ENCODE peak calls at places on chromosomes 11 and 22, in nine cellular contexts. One of them, this sample, is unnamed.

GRCh38 chr11:45544826-45545225 is 120.6 kb downstream of the CHST1 start:
- DNase-seq in body of pancreas: no peak
- DNase-seq in kidney: no peak
- DNase-seq in cardiac muscle cell: no peak
- DNase-seq in prostate gland: no peak
- DNase-seq in BJ: no peak
- DNase-seq in cardiac fibroblast: no peak
- DNase-seq in mammary epithelial cell: no peak
- DNase-seq in heart right ventricle: no peak
- DNase-seq in this sample: no peak

GRCh38 chr11:42329930-42330555 is 870.6 kb upstream of the LRRC4C start:
- DNase-seq in body of pancreas: no peak
- DNase-seq in kidney: no peak
- DNase-seq in cardiac muscle cell: no peak
- DNase-seq in prostate gland: peak; percentile 62
- DNase-seq in BJ: peak; percentile 67
- DNase-seq in cardiac fibroblast: peak; percentile 66
- DNase-seq in mammary epithelial cell: peak; percentile 84
- DNase-seq in heart right ventricle: no peak
- DNase-seq in this sample: peak; percentile 21

GRCh38 chr22:27686534-27686933 is 115.0 kb downstream of the MN1 start:
- DNase-seq in body of pancreas: peak; percentile 68
- DNase-seq in kidney: peak; percentile 83
- DNase-seq in cardiac muscle cell: peak; percentile 91
- DNase-seq in prostate gland: no peak
- DNase-seq in BJ: peak; percentile 5
- DNase-seq in cardiac fibroblast: peak; percentile 97
- DNase-seq in mammary epithelial cell: no peak
- DNase-seq in heart right ventricle: peak; percentile 89
- DNase-seq in this sample: no peak

GRCh38 chr22:37492428-37493344 is 6.5 kb upstream of the MFNG start:
- DNase-seq in body of pancreas: no peak
- DNase-seq in kidney: no peak
- DNase-seq in cardiac muscle cell: peak; percentile 51
- DNase-seq in prostate gland: no peak
- DNase-seq in BJ: no peak
- DNase-seq in cardiac fibroblast: peak; percentile 62
- DNase-seq in mammary epithelial cell: peak; percentile 38
- DNase-seq in heart right ventricle: no peak
- DNase-seq in this sample: no peak

GRCh38 chr11:10130872-10131271 is 163.1 kb downstream of the SBF2 start:
- DNase-seq in body of pancreas: no peak
- DNase-seq in kidney: no peak
- DNase-seq in cardiac muscle cell: no peak
- DNase-seq in prostate gland: no peak
- DNase-seq in BJ: no peak
- DNase-seq in cardiac fibroblast: no peak
- DNase-seq in mammary epithelial cell: no peak
- DNase-seq in heart right ventricle: no peak
- DNase-seq in this sample: no peak

GRCh38 chr11:112455791-112456190 is 195.1 kb upstream of the PLET1 start:
- DNase-seq in body of pancreas: no peak
- DNase-seq in kidney: no peak
- DNase-seq in cardiac muscle cell: no peak
- DNase-seq in prostate gland: no peak
- DNase-seq in BJ: no peak
- DNase-seq in cardiac fibroblast: peak; percentile 19
- DNase-seq in mammary epithelial cell: no peak
- DNase-seq in heart right ventricle: no peak
- DNase-seq in this sample: no peak

GRCh38 chr11:12224537-12224893 is 114.1 kb downstream of the MICAL2 start:
- DNase-seq in body of pancreas: peak; percentile 58
- DNase-seq in kidney: peak; percentile 92
- DNase-seq in cardiac muscle cell: no peak
- DNase-seq in prostate gland: peak; percentile 69
- DNase-seq in BJ: no peak
- DNase-seq in cardiac fibroblast: peak; percentile 93
- DNase-seq in mammary epithelial cell: peak; percentile 87
- DNase-seq in heart right ventricle: peak; percentile 76
- DNase-seq in this sample: peak; percentile 96

GRCh38 chr22:17303840-17304779 is 65.2 kb upstream of the CECR2 start:
- DNase-seq in body of pancreas: no peak
- DNase-seq in kidney: no peak
- DNase-seq in cardiac muscle cell: no peak
- DNase-seq in prostate gland: no peak
- DNase-seq in BJ: no peak
- DNase-seq in cardiac fibroblast: no peak
- DNase-seq in mammary epithelial cell: no peak
- DNase-seq in heart right ventricle: no peak
- DNase-seq in this sample: no peak

GRCh38 chr11:34788642-34789041 is 127.5 kb downstream of the APIP start:
- DNase-seq in body of pancreas: no peak
- DNase-seq in kidney: no peak
- DNase-seq in cardiac muscle cell: no peak
- DNase-seq in prostate gland: no peak
- DNase-seq in BJ: no peak
- DNase-seq in cardiac fibroblast: no peak
- DNase-seq in mammary epithelial cell: no peak
- DNase-seq in heart right ventricle: no peak
- DNase-seq in this sample: no peak

GRCh38 chr22:43239102-43239875 is 52.4 kb upstream of the TTLL12 start:
- DNase-seq in body of pancreas: no peak
- DNase-seq in kidney: no peak
- DNase-seq in cardiac muscle cell: peak; percentile 73
- DNase-seq in prostate gland: no peak
- DNase-seq in BJ: no peak
- DNase-seq in cardiac fibroblast: peak; percentile 36
- DNase-seq in mammary epithelial cell: no peak
- DNase-seq in heart right ventricle: peak; percentile 30
- DNase-seq in this sample: no peak

GRCh38 chr11:79076526-79077115 is 364.2 kb downstream of the TENM4 start:
- DNase-seq in body of pancreas: peak; percentile 70
- DNase-seq in kidney: no peak
- DNase-seq in cardiac muscle cell: no peak
- DNase-seq in prostate gland: peak; percentile 33
- DNase-seq in BJ: no peak
- DNase-seq in cardiac fibroblast: peak; percentile 57
- DNase-seq in mammary epithelial cell: peak; percentile 10
- DNase-seq in heart right ventricle: no peak
- DNase-seq in this sample: peak; percentile 39

GRCh38 chr22:27790396-27791216 is 10.9 kb downstream of the MN1 start:
- DNase-seq in body of pancreas: no peak
- DNase-seq in kidney: no peak
- DNase-seq in cardiac muscle cell: peak; percentile 90
- DNase-seq in prostate gland: no peak
- DNase-seq in BJ: no peak
- DNase-seq in cardiac fibroblast: no peak
- DNase-seq in mammary epithelial cell: no peak
- DNase-seq in heart right ventricle: no peak
- DNase-seq in this sample: no peak

GRCh38 chr11:134837887-134838232 is 425.8 kb upstream of the B3GAT1 start:
- DNase-seq in body of pancreas: no peak
- DNase-seq in kidney: no peak
- DNase-seq in cardiac muscle cell: no peak
- DNase-seq in prostate gland: no peak
- DNase-seq in BJ: no peak
- DNase-seq in cardiac fibroblast: no peak
- DNase-seq in mammary epithelial cell: no peak
- DNase-seq in heart right ventricle: no peak
- DNase-seq in this sample: no peak

GRCh38 chr11:118437736-118438125 is 1.4 kb downstream of the KMT2A start:
- DNase-seq in body of pancreas: peak; percentile 52
- DNase-seq in kidney: no peak
- DNase-seq in cardiac muscle cell: peak; percentile 38
- DNase-seq in prostate gland: peak; percentile 15
- DNase-seq in BJ: no peak
- DNase-seq in cardiac fibroblast: no peak
- DNase-seq in mammary epithelial cell: peak; percentile 48
- DNase-seq in heart right ventricle: peak; percentile 11
- DNase-seq in this sample: peak; percentile 22

GRCh38 chr22:19060356-19061009 is 61.7 kb downstream of the DGCR2 start:
- DNase-seq in body of pancreas: no peak
- DNase-seq in kidney: no peak
- DNase-seq in cardiac muscle cell: no peak
- DNase-seq in prostate gland: peak; percentile 50
- DNase-seq in BJ: no peak
- DNase-seq in cardiac fibroblast: no peak
- DNase-seq in mammary epithelial cell: peak; percentile 50
- DNase-seq in heart right ventricle: no peak
- DNase-seq in this sample: no peak

DNA sequence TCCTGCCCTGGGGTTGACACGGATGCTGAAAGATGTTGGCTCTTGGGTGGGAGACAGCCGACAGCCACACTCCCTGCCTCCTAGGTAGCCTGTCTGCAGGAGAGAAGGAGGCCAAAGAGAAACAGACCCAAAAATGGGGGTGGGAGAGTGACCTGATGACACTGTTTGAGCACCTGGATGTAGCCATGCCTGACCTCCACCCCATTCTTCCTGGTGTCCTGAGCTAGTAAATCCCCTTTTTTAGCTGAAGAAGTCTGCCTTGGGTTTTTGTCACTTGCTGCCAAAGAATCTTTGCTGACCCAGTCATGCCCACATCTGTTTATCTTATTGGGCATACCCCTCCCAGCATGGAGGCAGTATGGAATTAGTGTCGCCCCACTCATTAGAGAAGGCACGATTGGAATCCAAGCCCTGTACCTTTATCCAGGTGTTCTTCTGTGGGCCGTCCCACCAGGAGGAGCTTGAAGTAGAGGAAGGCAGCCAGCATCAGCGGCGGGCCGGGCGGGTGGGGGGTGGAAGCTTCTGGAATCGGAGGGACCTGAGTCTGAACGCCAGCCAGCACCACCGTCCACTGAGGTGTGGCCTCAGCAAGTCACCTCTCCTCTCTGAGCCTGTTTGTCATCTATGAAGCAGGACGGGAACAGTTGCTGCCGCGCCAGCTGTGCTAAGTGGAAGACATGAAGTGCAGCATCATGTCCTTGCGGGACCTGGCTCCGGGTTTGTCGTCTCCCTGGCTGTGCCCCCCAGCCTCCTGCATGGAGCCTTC is 37.8 kb downstream of the IGHMBP2 start:
- DNase-seq in body of pancreas: no peak
- DNase-seq in kidney: peak; percentile 40
- DNase-seq in cardiac muscle cell: no peak
- DNase-seq in prostate gland: no peak
- DNase-seq in BJ: no peak
- DNase-seq in cardiac fibroblast: no peak
- DNase-seq in mammary epithelial cell: no peak
- DNase-seq in heart right ventricle: no peak
- DNase-seq in this sample: no peak
- H3K4me3 ChIP-seq in body of pancreas: no peak overlapping the region
- H3K4me3 ChIP-seq in kidney: no peak overlapping the region
- H3K4me3 ChIP-seq in cardiac muscle cell: no peak overlapping the region
- H3K4me3 ChIP-seq in prostate gland: no peak overlapping the region
- H3K4me3 ChIP-seq in BJ: no peak overlapping the region
- H3K4me3 ChIP-seq in cardiac fibroblast: no peak overlapping the region
- H3K4me3 ChIP-seq in mammary epithelial cell: no peak overlapping the region
- H3K4me3 ChIP-seq in heart right ventricle: no peak overlapping the region
- H3K4me3 ChIP-seq in this sample: no peak overlapping the region

DNA sequence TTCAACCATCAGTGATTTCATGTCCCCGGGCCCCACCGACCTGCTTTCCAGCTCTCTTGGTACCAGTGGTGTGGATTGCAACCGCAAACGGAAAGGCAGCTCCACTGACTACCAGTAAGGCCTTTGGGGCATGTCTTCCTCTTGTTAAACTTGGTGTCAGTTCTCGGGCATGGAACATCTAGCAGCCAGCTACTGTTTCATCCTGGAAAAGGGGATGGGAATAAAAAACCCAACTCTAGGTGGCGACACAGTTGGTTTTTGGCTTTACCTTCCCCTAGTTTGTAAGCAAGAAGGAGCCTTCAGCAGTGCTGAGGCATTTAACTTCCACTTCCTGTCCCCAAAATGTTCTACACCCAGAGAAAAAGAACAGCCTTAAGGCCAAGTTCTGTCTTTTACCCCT is 76.7 kb downstream of the BMAL1 start:
- DNase-seq in body of pancreas: no peak
- DNase-seq in kidney: no peak
- DNase-seq in cardiac muscle cell: peak; percentile 37
- DNase-seq in prostate gland: no peak
- DNase-seq in BJ: no peak
- DNase-seq in cardiac fibroblast: peak; percentile 44
- DNase-seq in mammary epithelial cell: no peak
- DNase-seq in heart right ventricle: no peak
- DNase-seq in this sample: peak; percentile 57
- TF ChIP-seq CTCF in body of pancreas: no peak
- TF ChIP-seq CTCF in kidney: no peak
- TF ChIP-seq CTCF in cardiac muscle cell: peak; percentile 49
- TF ChIP-seq CTCF in prostate gland: no peak
- TF ChIP-seq CTCF in BJ: peak; percentile 35
- TF ChIP-seq CTCF in cardiac fibroblast: peak; percentile 43
- TF ChIP-seq CTCF in mammary epithelial cell: peak; percentile 47
- TF ChIP-seq CTCF in heart right ventricle: no peak
- TF ChIP-seq CTCF in this sample: no peak

GRCh38 chr11:17721242-17721999 is 2.0 kb downstream of the MYOD1 start:
- DNase-seq in body of pancreas: no peak
- DNase-seq in kidney: no peak
- DNase-seq in cardiac muscle cell: no peak
- DNase-seq in prostate gland: no peak
- DNase-seq in BJ: no peak
- DNase-seq in cardiac fibroblast: no peak
- DNase-seq in mammary epithelial cell: no peak
- DNase-seq in heart right ventricle: no peak
- DNase-seq in this sample: no peak
- H3K4me3 ChIP-seq in body of pancreas: no peak overlapping the region
- H3K4me3 ChIP-seq in kidney: no peak overlapping the region
- H3K4me3 ChIP-seq in cardiac muscle cell: no peak overlapping the region
- H3K4me3 ChIP-seq in prostate gland: no peak overlapping the region
- H3K4me3 ChIP-seq in BJ: no peak overlapping the region
- H3K4me3 ChIP-seq in cardiac fibroblast: no peak overlapping the region
- H3K4me3 ChIP-seq in mammary epithelial cell: no peak overlapping the region
- H3K4me3 ChIP-seq in heart right ventricle: no peak overlapping the region
- H3K4me3 ChIP-seq in this sample: no peak overlapping the region

GRCh38 chr22:20113551-20114310 is 2.2 kb upstream of the RANBP1 start:
- DNase-seq in body of pancreas: peak; percentile 4
- DNase-seq in kidney: peak; percentile 71
- DNase-seq in cardiac muscle cell: no peak
- DNase-seq in prostate gland: no peak
- DNase-seq in BJ: no peak
- DNase-seq in cardiac fibroblast: no peak
- DNase-seq in mammary epithelial cell: no peak
- DNase-seq in heart right ventricle: no peak
- DNase-seq in this sample: no peak

GRCh38 chr22:20115691-20116375 is at the start of gene RANBP1:
- DNase-seq in body of pancreas: no peak
- DNase-seq in kidney: peak; percentile 78
- DNase-seq in cardiac muscle cell: no peak
- DNase-seq in prostate gland: no peak
- DNase-seq in BJ: no peak
- DNase-seq in cardiac fibroblast: no peak
- DNase-seq in mammary epithelial cell: no peak
- DNase-seq in heart right ventricle: no peak
- DNase-seq in this sample: no peak

GRCh38 chr22:20112623-20113511 is 3.0 kb upstream of the RANBP1 start:
- DNase-seq in body of pancreas: no peak
- DNase-seq in kidney: peak; percentile 73
- DNase-seq in cardiac muscle cell: no peak
- DNase-seq in prostate gland: no peak
- DNase-seq in BJ: no peak
- DNase-seq in cardiac fibroblast: no peak
- DNase-seq in mammary epithelial cell: no peak
- DNase-seq in heart right ventricle: no peak
- DNase-seq in this sample: no peak

GRCh38 chr22:20116376-20116950 is 559 bp downstream of the RANBP1 start:
- DNase-seq in body of pancreas: no peak
- DNase-seq in kidney: no peak
- DNase-seq in cardiac muscle cell: no peak
- DNase-seq in prostate gland: no peak
- DNase-seq in BJ: no peak
- DNase-seq in cardiac fibroblast: no peak
- DNase-seq in mammary epithelial cell: no peak
- DNase-seq in heart right ventricle: peak; percentile 35
- DNase-seq in this sample: no peak

GRCh38 chr22:20114506-20115475 is 1.1 kb upstream of the RANBP1 start:
- DNase-seq in body of pancreas: no peak
- DNase-seq in kidney: peak; percentile 80
- DNase-seq in cardiac muscle cell: no peak
- DNase-seq in prostate gland: no peak
- DNase-seq in BJ: no peak
- DNase-seq in cardiac fibroblast: no peak
- DNase-seq in mammary epithelial cell: no peak
- DNase-seq in heart right ventricle: no peak
- DNase-seq in this sample: no peak
- TF ChIP-seq CTCF in body of pancreas: no peak
- TF ChIP-seq CTCF in kidney: no peak
- TF ChIP-seq CTCF in cardiac muscle cell: no peak
- TF ChIP-seq CTCF in prostate gland: no peak
- TF ChIP-seq CTCF in BJ: no peak
- TF ChIP-seq CTCF in cardiac fibroblast: no peak
- TF ChIP-seq CTCF in mammary epithelial cell: no peak
- TF ChIP-seq CTCF in heart right ventricle: no peak
- TF ChIP-seq CTCF in this sample: no peak